ENCODE peak calls at places on chromosomes 16 and 17, in nine cellular contexts. One of them, this sample, is unnamed.

GRCh38 chr16:13798211-13798610 is 121.7 kb upstream of the ERCC4 start:
- DNase-seq in hepatocyte: no peak
- DNase-seq in cardiac fibroblast: no peak
- DNase-seq in progenitor cell of endocrine pancreas: no peak
- DNase-seq in MCF 10A: no peak
- DNase-seq in left ventricle myocardium inferior: no peak
- DNase-seq in HFF-Myc: no peak
- DNase-seq in Calu3: no peak
- DNase-seq in heart left ventricle: no peak
- DNase-seq in this sample: no peak

GRCh38 chr17:77247048-77247541 is 106.3 kb downstream of the SEC14L1 start:
- DNase-seq in cardiac fibroblast: peak; percentile 70
- DNase-seq in hepatocyte: peak; percentile 91
- DNase-seq in MCF 10A: peak; percentile 76
- DNase-seq in left ventricle myocardium inferior: peak; percentile 87
- DNase-seq in HFF-Myc: no peak
- DNase-seq in Calu3: peak; percentile 90
- DNase-seq in progenitor cell of endocrine pancreas: peak; percentile 89
- DNase-seq in heart left ventricle: peak; percentile 86
- DNase-seq in this sample: peak; percentile 97

GRCh38 chr16:82031116-82032084 is 3.7 kb upstream of the HSD17B2 start:
- DNase-seq in cardiac fibroblast: peak; percentile 71
- DNase-seq in progenitor cell of endocrine pancreas: no peak
- DNase-seq in left ventricle myocardium inferior: no peak
- DNase-seq in heart left ventricle: no peak
- DNase-seq in HFF-Myc: peak; percentile 19
- DNase-seq in Calu3: peak; percentile 41
- DNase-seq in hepatocyte: peak; percentile 78
- DNase-seq in MCF 10A: peak; percentile 81
- DNase-seq in this sample: no peak

GRCh38 chr16:66485361-66485760 is 58.3 kb downstream of the BEAN1 start:
- DNase-seq in left ventricle myocardium inferior: no peak
- DNase-seq in HFF-Myc: no peak
- DNase-seq in heart left ventricle: no peak
- DNase-seq in MCF 10A: no peak
- DNase-seq in Calu3: no peak
- DNase-seq in hepatocyte: no peak
- DNase-seq in cardiac fibroblast: no peak
- DNase-seq in progenitor cell of endocrine pancreas: no peak
- DNase-seq in this sample: no peak

GRCh38 chr17:82940226-82941020 is 100.6 kb upstream of the ZNF750 start:
- DNase-seq in cardiac fibroblast: no peak
- DNase-seq in heart left ventricle: peak; percentile 13
- DNase-seq in MCF 10A: no peak
- DNase-seq in left ventricle myocardium inferior: peak; percentile 9
- DNase-seq in hepatocyte: no peak
- DNase-seq in Calu3: no peak
- DNase-seq in HFF-Myc: no peak
- DNase-seq in progenitor cell of endocrine pancreas: no peak
- DNase-seq in this sample: no peak

GRCh38 chr16:80408014-80408413 is 132.8 kb upstream of the DYNLRB2 start:
- DNase-seq in heart left ventricle: no peak
- DNase-seq in left ventricle myocardium inferior: no peak
- DNase-seq in Calu3: no peak
- DNase-seq in cardiac fibroblast: no peak
- DNase-seq in progenitor cell of endocrine pancreas: no peak
- DNase-seq in HFF-Myc: no peak
- DNase-seq in MCF 10A: no peak
- DNase-seq in hepatocyte: no peak
- DNase-seq in this sample: no peak

GRCh38 chr17:29929006-29929543 is 953 bp downstream of the SSH2 start:
- DNase-seq in HFF-Myc: no peak
- DNase-seq in hepatocyte: peak; percentile 67
- DNase-seq in cardiac fibroblast: peak; percentile 39
- DNase-seq in left ventricle myocardium inferior: no peak
- DNase-seq in heart left ventricle: no peak
- DNase-seq in progenitor cell of endocrine pancreas: no peak
- DNase-seq in MCF 10A: peak; percentile 57
- DNase-seq in Calu3: peak; percentile 35
- DNase-seq in this sample: peak; percentile 4

GRCh38 chr17:65504141-65504540 is 57.3 kb downstream of the AXIN2 start:
- DNase-seq in cardiac fibroblast: no peak
- DNase-seq in hepatocyte: no peak
- DNase-seq in heart left ventricle: no peak
- DNase-seq in HFF-Myc: no peak
- DNase-seq in MCF 10A: no peak
- DNase-seq in Calu3: no peak
- DNase-seq in progenitor cell of endocrine pancreas: no peak
- DNase-seq in left ventricle myocardium inferior: no peak
- DNase-seq in this sample: no peak

GRCh38 chr17:4771519-4772234 is at the start of gene TM4SF5:
- DNase-seq in hepatocyte: peak; percentile 81
- DNase-seq in MCF 10A: no peak
- DNase-seq in left ventricle myocardium inferior: no peak
- DNase-seq in HFF-Myc: no peak
- DNase-seq in progenitor cell of endocrine pancreas: no peak
- DNase-seq in heart left ventricle: no peak
- DNase-seq in cardiac fibroblast: no peak
- DNase-seq in Calu3: peak; percentile 34
- DNase-seq in this sample: no peak

GRCh38 chr16:31132303-31132978 is 3.1 kb downstream of the PRSS8 start:
- DNase-seq in cardiac fibroblast: no peak
- DNase-seq in progenitor cell of endocrine pancreas: no peak
- DNase-seq in left ventricle myocardium inferior: no peak
- DNase-seq in heart left ventricle: no peak
- DNase-seq in HFF-Myc: no peak
- DNase-seq in MCF 10A: no peak
- DNase-seq in Calu3: no peak
- DNase-seq in hepatocyte: peak; percentile 7
- DNase-seq in this sample: no peak

GRCh38 chr16:67967183-67967955 is 1.1 kb downstream of the SLC12A4 start:
- DNase-seq in Calu3: peak; percentile 13
- DNase-seq in left ventricle myocardium inferior: no peak
- DNase-seq in cardiac fibroblast: peak; percentile 41
- DNase-seq in hepatocyte: no peak
- DNase-seq in HFF-Myc: no peak
- DNase-seq in MCF 10A: peak; percentile 24
- DNase-seq in progenitor cell of endocrine pancreas: no peak
- DNase-seq in heart left ventricle: no peak
- DNase-seq in this sample: no peak
- TF ChIP-seq CTCF in Calu3: no peak
- TF ChIP-seq CTCF in left ventricle myocardium inferior: no peak
- TF ChIP-seq CTCF in cardiac fibroblast: no peak
- TF ChIP-seq CTCF in hepatocyte: no peak
- TF ChIP-seq CTCF in HFF-Myc: no peak
- TF ChIP-seq CTCF in MCF 10A: no peak
- TF ChIP-seq CTCF in progenitor cell of endocrine pancreas: no peak
- TF ChIP-seq CTCF in heart left ventricle: no peak
- TF ChIP-seq CTCF in this sample: no peak

GRCh38 chr16:4616047-4616811 is 1.5 kb upstream of the UBALD1 start:
- DNase-seq in HFF-Myc: peak; percentile 100
- DNase-seq in Calu3: peak; percentile 99
- DNase-seq in progenitor cell of endocrine pancreas: peak; percentile 95
- DNase-seq in hepatocyte: peak; percentile 100
- DNase-seq in left ventricle myocardium inferior: peak; percentile 99
- DNase-seq in heart left ventricle: peak; percentile 100
- DNase-seq in cardiac fibroblast: peak; percentile 100
- DNase-seq in MCF 10A: peak; percentile 100
- DNase-seq in this sample: peak; percentile 95
- TF ChIP-seq CTCF in HFF-Myc: peak; percentile 10
- TF ChIP-seq CTCF in Calu3: no peak
- TF ChIP-seq CTCF in progenitor cell of endocrine pancreas: peak; percentile 58
- TF ChIP-seq CTCF in hepatocyte: peak; percentile 39
- TF ChIP-seq CTCF in left ventricle myocardium inferior: peak; percentile 51
- TF ChIP-seq CTCF in heart left ventricle: peak; percentile 24
- TF ChIP-seq CTCF in cardiac fibroblast: peak; percentile 47
- TF ChIP-seq CTCF in MCF 10A: peak; percentile 33
- TF ChIP-seq CTCF in this sample: peak; percentile 42

GRCh38 chr17:64441772-64442549 is 7.0 kb upstream of the MILR1 start:
- DNase-seq in cardiac fibroblast: peak; percentile 76
- DNase-seq in progenitor cell of endocrine pancreas: no peak
- DNase-seq in MCF 10A: no peak
- DNase-seq in Calu3: no peak
- DNase-seq in heart left ventricle: peak; percentile 37
- DNase-seq in left ventricle myocardium inferior: peak; percentile 22
- DNase-seq in HFF-Myc: no peak
- DNase-seq in hepatocyte: no peak
- DNase-seq in this sample: no peak
- TF ChIP-seq CTCF in cardiac fibroblast: no peak
- TF ChIP-seq CTCF in progenitor cell of endocrine pancreas: no peak
- TF ChIP-seq CTCF in MCF 10A: no peak
- TF ChIP-seq CTCF in Calu3: no peak
- TF ChIP-seq CTCF in heart left ventricle: no peak
- TF ChIP-seq CTCF in left ventricle myocardium inferior: no peak
- TF ChIP-seq CTCF in HFF-Myc: no peak
- TF ChIP-seq CTCF in hepatocyte: no peak
- TF ChIP-seq CTCF in this sample: no peak

DNA sequence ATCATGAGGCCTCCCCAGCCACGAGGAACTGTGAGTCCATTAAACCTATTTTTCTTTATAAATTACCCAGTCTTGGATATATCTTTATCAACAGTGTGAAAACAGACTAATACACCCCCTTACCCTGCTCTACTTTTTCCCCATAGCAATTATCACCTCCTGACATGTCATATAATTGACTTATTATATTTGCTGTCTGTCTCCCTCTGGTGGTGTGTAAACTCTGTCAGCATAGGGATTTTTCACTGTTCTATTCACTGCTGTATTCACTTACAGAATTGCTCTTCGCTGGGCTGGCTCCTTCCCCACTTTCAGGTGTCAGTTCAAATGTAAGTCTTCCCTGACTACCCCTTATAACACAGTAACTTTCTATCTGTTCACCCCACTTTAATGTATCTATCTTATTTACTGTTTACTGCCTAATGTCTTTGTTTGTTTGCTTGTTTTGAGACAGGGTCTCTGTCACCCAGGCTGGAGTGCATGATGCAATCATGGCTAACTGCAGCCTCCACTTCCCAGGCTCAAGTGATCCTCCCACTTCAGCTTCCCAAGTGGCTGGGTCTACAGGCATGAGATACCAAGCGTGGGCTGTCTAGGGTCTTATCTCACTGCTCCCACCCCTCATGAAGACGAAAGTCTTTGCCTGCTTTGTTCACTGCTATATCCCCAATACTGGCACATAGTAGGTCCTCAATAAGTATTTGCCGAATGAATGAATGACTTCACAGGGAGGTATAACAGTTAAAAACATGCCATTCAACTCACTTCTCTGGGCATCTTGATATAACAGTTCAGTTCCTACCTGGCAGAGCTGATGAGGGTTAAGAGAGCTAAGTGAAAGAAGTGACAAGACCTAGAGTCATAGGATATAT is 52.4 kb upstream of the CDH3 start:
- DNase-seq in cardiac fibroblast: peak; percentile 28
- DNase-seq in Calu3: no peak
- DNase-seq in left ventricle myocardium inferior: no peak
- DNase-seq in MCF 10A: peak; percentile 25
- DNase-seq in hepatocyte: no peak
- DNase-seq in HFF-Myc: no peak
- DNase-seq in progenitor cell of endocrine pancreas: no peak
- DNase-seq in heart left ventricle: no peak
- DNase-seq in this sample: no peak
- TF ChIP-seq CTCF in cardiac fibroblast: peak; percentile 32
- TF ChIP-seq CTCF in Calu3: no peak
- TF ChIP-seq CTCF in left ventricle myocardium inferior: peak; percentile 11
- TF ChIP-seq CTCF in MCF 10A: peak; percentile 32
- TF ChIP-seq CTCF in hepatocyte: peak; percentile 23
- TF ChIP-seq CTCF in HFF-Myc: peak; percentile 22
- TF ChIP-seq CTCF in progenitor cell of endocrine pancreas: peak; percentile 13
- TF ChIP-seq CTCF in heart left ventricle: no peak
- TF ChIP-seq CTCF in this sample: peak; percentile 51